ENCODE peak calls at places on chromosome 1, in ten cellular contexts. A is CD4-positive, alpha-beta T cell; U is PC-9; G is activated CD8-positive, alpha-beta memory T cell treated with anti-CD3 and anti-CD28 coated beads for 1 hour; T is HuH-7.5; Y is RWPE1; J is choroid plexus epithelial cell; P is stimulated activated CD4-positive, alpha-beta T cell treated with anti-CD3 and anti-CD28 coated beads, Interleukin-2, amount 100 ng/mL, for 48 hours; R is AG08395; F is colonic mucosa. K is an unnamed sample.

GRCh38 chr1:37315236-37315870 is 159.0 kb upstream of the ZC3H12A start:
- DNase-seq in A (no peak), U (no peak), G (no peak), T (no peak), Y (no peak), J (no peak), P (no peak), R (no peak), F (no peak), K (no peak)

GRCh38 chr1:245016700-245017099 is 138.1 kb upstream of the KIF26B start:
- DNase-seq in A (no peak), U (no peak), G (no peak), T (no peak), Y (no peak), J (no peak), P (no peak), R (no peak), F (no peak), K (no peak)

GRCh38 chr1:221457706-221458429 is 284.0 kb downstream of the DUSP10 start:
- DNase-seq in A (no peak), U (no peak), G (no peak), T (no peak), Y (no peak), J (no peak), P (no peak), R (peak; percentile 14), F (no peak), K (no peak)

GRCh38 chr1:44024903-44025525 is 6.2 kb downstream of the SLC6A9 start:
- DNase-seq in A (no peak), U (peak; percentile 49), G (no peak), T (no peak), Y (peak; percentile 36), J (no peak), P (no peak), R (no peak), F (no peak), K (no peak)

GRCh38 chr1:182786223-182787001 is 3.2 kb upstream of the NPL start:
- DNase-seq in A (no peak), U (peak; percentile 24), G (no peak), T (no peak), Y (peak; percentile 8), J (peak; percentile 89), P (peak; percentile 43), R (peak; percentile 67), F (peak; percentile 54), K (peak; percentile 62)

GRCh38 chr1:78836736-78837135 is 169.8 kb downstream of the ADGRL4 start:
- DNase-seq in A (no peak), U (no peak), G (no peak), T (no peak), Y (no peak), J (peak; percentile 51), P (no peak), R (no peak), F (no peak), K (no peak)

GRCh38 chr1:18283601-18284385 is 176.2 kb downstream of the IGSF21 start:
- DNase-seq in A (no peak), U (no peak), G (no peak), T (no peak), Y (no peak), J (no peak), P (no peak), R (no peak), F (no peak), K (no peak)

GRCh38 chr1:205709059-205709398 is 28.7 kb upstream of the SLC45A3 start:
- DNase-seq in A (no peak), U (no peak), G (no peak), T (no peak), Y (no peak), J (peak; percentile 91), P (no peak), R (peak; percentile 54), F (no peak), K (no peak)

GRCh38 chr1:179493323-179493722 is 82.4 kb downstream of the NPHS2 start:
- DNase-seq in A (no peak), U (no peak), G (no peak), T (no peak), Y (peak; percentile 3), J (peak; percentile 5), P (no peak), R (no peak), F (no peak), K (no peak)

GRCh38 chr1:109792056-109792831 is 28.5 kb upstream of the EPS8L3 start:
- DNase-seq in A (peak; percentile 29), U (peak; percentile 96), G (no peak), T (peak; percentile 65), Y (peak; percentile 54), J (peak; percentile 96), P (no peak), R (peak; percentile 90), F (peak; percentile 68), K (no peak)

GRCh38 chr1:18240906-18241305 is 133.3 kb downstream of the IGSF21 start:
- DNase-seq in A (no peak), U (no peak), G (no peak), T (no peak), Y (no peak), J (no peak), P (no peak), R (no peak), F (peak; percentile 63), K (no peak)

GRCh38 chr1:188906921-188907641 is 1570.6 kb downstream of the BRINP3 start:
- DNase-seq in A (no peak), U (no peak), G (no peak), T (no peak), Y (no peak), J (no peak), P (no peak), R (no peak), F (no peak), K (no peak)

GRCh38 chr1:82755671-82756070 is 954.9 kb downstream of the ADGRL2 start:
- DNase-seq in A (no peak), U (no peak), G (no peak), T (no peak), Y (no peak), J (peak; percentile 2), P (no peak), R (no peak), F (no peak), K (no peak)

GRCh38 chr1:232518357-232518756 is 111.6 kb downstream of the SIPA1L2 start:
- DNase-seq in A (no peak), U (no peak), G (no peak), T (no peak), Y (no peak), J (no peak), P (no peak), R (no peak), F (no peak), K (no peak)

GRCh38 chr1:209207126-209207700 is 376.3 kb upstream of the CAMK1G start:
- DNase-seq in A (no peak), U (no peak), G (no peak), T (no peak), Y (no peak), J (no peak), P (no peak), R (peak; percentile 12), F (no peak), K (no peak)

GRCh38 chr1:196897158-196897828 is 9.4 kb downstream of the CFHR4 start:
- DNase-seq in A (no peak), U (no peak), G (no peak), T (no peak), Y (no peak), J (peak; percentile 4), P (no peak), R (no peak), F (no peak), K (no peak)

GRCh38 chr1:244201750-244202149 is 150.7 kb downstream of the ZBTB18 start:
- DNase-seq in A (no peak), U (no peak), G (no peak), T (no peak), Y (no peak), J (no peak), P (no peak), R (no peak), F (no peak), K (no peak)

GRCh38 chr1:184387069-184387870 is 441 bp downstream of the C1orf21 start:
- DNase-seq in A (peak; percentile 40), U (peak; percentile 12), G (peak; percentile 27), T (no peak), Y (no peak), J (peak; percentile 39), P (no peak), R (peak; percentile 18), F (peak; percentile 55), K (no peak)